ENCODE peak calls at places on chromosomes 11 and 22, in eight cellular contexts. B is stomach, M is type B pancreatic cell, G is DND-41, U is HT1080, T is psoas muscle, A is IMR-90, Y is RPMI7951. Q is an unnamed sample.

GRCh38 chr11:17479284-17480214 is 2.9 kb upstream of the ABCC8 start:
- DNase-seq in B (peak; percentile 53), M (no peak), G (peak; percentile 43), U (peak; percentile 34), T (no peak), A (no peak), Y (peak; percentile 20), Q (no peak)

GRCh38 chr11:58451585-58451984 is 9.5 kb upstream of the OR5B12 start:
- DNase-seq in B (no peak), M (no peak), G (peak; percentile 18), U (no peak), T (no peak), A (peak; percentile 6), Y (peak; percentile 43), Q (no peak)

GRCh38 chr11:128696930-128697329 is 3.1 kb downstream of the FLI1 start:
- DNase-seq in B (no peak), M (no peak), G (no peak), U (no peak), T (no peak), A (no peak), Y (no peak), Q (no peak)

GRCh38 chr11:115869780-115870431 is 365.7 kb upstream of the CADM1 start:
- DNase-seq in B (no peak), M (no peak), G (no peak), U (peak; percentile 66), T (no peak), A (peak; percentile 51), Y (peak; percentile 81), Q (no peak)

GRCh38 chr11:50155508-50155907 is 122.8 kb downstream of the OR4C45 start:
- DNase-seq in B (no peak), M (no peak), G (no peak), U (no peak), T (no peak), A (no peak), Y (no peak), Q (no peak)

GRCh38 chr11:86805873-86806310 is 5.5 kb downstream of the PRSS23 start:
- DNase-seq in B (no peak), M (no peak), G (no peak), U (peak; percentile 52), T (no peak), A (no peak), Y (no peak), Q (no peak)

GRCh38 chr22:50627452-50627913 is 469 bp downstream of the ARSA start:
- DNase-seq in B (peak; percentile 28), M (no peak), G (peak; percentile 49), U (no peak), T (no peak), A (no peak), Y (peak; percentile 13), Q (no peak)

GRCh38 chr11:44950625-44951472 is at the start of gene TP53I11:
- DNase-seq in B (peak; percentile 83), M (peak; percentile 85), G (no peak), U (no peak), T (peak; percentile 88), A (peak; percentile 60), Y (peak; percentile 62), Q (peak; percentile 71)

GRCh38 chr11:46006418-46007070 is 84.1 kb downstream of the LARGE2 start:
- DNase-seq in B (no peak), M (no peak), G (peak; percentile 28), U (peak; percentile 55), T (no peak), A (peak; percentile 84), Y (peak; percentile 62), Q (peak; percentile 32)

GRCh38 chr11:19714093-19714386 is 1.4 kb downstream of the NAV2 start:
- DNase-seq in B (no peak), M (no peak), G (no peak), U (no peak), T (no peak), A (peak; percentile 19), Y (peak; percentile 15), Q (no peak)

GRCh38 chr11:97764605-97765004 is 1256.1 kb upstream of the CNTN5 start:
- DNase-seq in B (no peak), M (no peak), G (no peak), U (no peak), T (no peak), A (no peak), Y (no peak), Q (no peak)

GRCh38 chr22:26905640-26906039 is 248.3 kb downstream of the MIAT start:
- DNase-seq in B (no peak), M (no peak), G (no peak), U (no peak), T (no peak), A (no peak), Y (no peak), Q (no peak)

GRCh38 chr11:125398994-125399638 is 96.9 kb downstream of the FEZ1 start:
- DNase-seq in B (no peak), M (no peak), G (no peak), U (no peak), T (no peak), A (no peak), Y (no peak), Q (no peak)

GRCh38 chr11:111974451-111974850 is 37.3 kb downstream of the DIXDC1 start:
- DNase-seq in B (no peak), M (no peak), G (no peak), U (no peak), T (no peak), A (no peak), Y (no peak), Q (no peak)

GRCh38 chr11:117879516-117880480 is 3.3 kb upstream of the FXYD6 start:
- DNase-seq in B (no peak), M (no peak), G (no peak), U (no peak), T (no peak), A (no peak), Y (no peak), Q (no peak)

GRCh38 chr11:44877908-44878459 is 72.7 kb downstream of the TP53I11 start:
- DNase-seq in B (no peak), M (no peak), G (no peak), U (no peak), T (no peak), A (no peak), Y (no peak), Q (no peak)

GRCh38 chr22:24894998-24895397 is 51.5 kb downstream of the LHFPL7 start:
- DNase-seq in B (peak; percentile 88), M (no peak), G (no peak), U (peak; percentile 62), T (peak; percentile 67), A (no peak), Y (peak; percentile 62), Q (peak; percentile 77)

GRCh38 chr11:78149646-78150045 is 10.2 kb upstream of the ALG8 start:
- DNase-seq in B (no peak), M (no peak), G (no peak), U (peak; percentile 39), T (no peak), A (peak; percentile 87), Y (peak; percentile 20), Q (no peak)

GRCh38 chr22:28992565-28993326 is 68.9 kb downstream of the C22orf31 start:
- DNase-seq in B (no peak), M (no peak), G (no peak), U (no peak), T (no peak), A (no peak), Y (no peak), Q (no peak)

GRCh38 chr11:105915036-105915435 is 107.0 kb downstream of the MSANTD4 start:
- DNase-seq in B (no peak), M (no peak), G (no peak), U (no peak), T (no peak), A (no peak), Y (no peak), Q (no peak)

GRCh38 chr22:32030508-32031247 is 12.4 kb upstream of the SLC5A1 start:
- DNase-seq in B (no peak), M (no peak), G (no peak), U (no peak), T (no peak), A (no peak), Y (no peak), Q (no peak)

GRCh38 chr11:72522186-72522585 is 87.9 kb upstream of the CLPB start:
- DNase-seq in B (no peak), M (no peak), G (no peak), U (no peak), T (no peak), A (no peak), Y (no peak), Q (no peak)

GRCh38 chr11:112785104-112785503 is 176.1 kb upstream of the NCAM1 start:
- DNase-seq in B (no peak), M (no peak), G (no peak), U (peak; percentile 74), T (peak; percentile 26), A (no peak), Y (peak; percentile 85), Q (no peak)

GRCh38 chr11:1699771-1700170 is 2.8 kb downstream of the KRTAP5-6 start:
- DNase-seq in B (no peak), M (no peak), G (no peak), U (no peak), T (no peak), A (no peak), Y (no peak), Q (no peak)

GRCh38 chr11:69209038-69209350 is 53.3 kb downstream of the SMIM38 start:
- DNase-seq in B (no peak), M (no peak), G (no peak), U (no peak), T (no peak), A (no peak), Y (no peak), Q (no peak)

GRCh38 chr22:28940441-28940840 is 57.1 kb downstream of the ZNRF3 start:
- DNase-seq in B (no peak), M (no peak), G (no peak), U (no peak), T (no peak), A (no peak), Y (no peak), Q (no peak)

GRCh38 chr11:119878990-119879389 is 150.0 kb upstream of the NECTIN1 start:
- DNase-seq in B (no peak), M (no peak), G (no peak), U (no peak), T (no peak), A (no peak), Y (no peak), Q (no peak)

GRCh38 chr22:24315367-24315781 is 44.7 kb downstream of the SPECC1L start:
- DNase-seq in B (no peak), M (no peak), G (no peak), U (no peak), T (no peak), A (peak; percentile 89), Y (no peak), Q (no peak)

GRCh38 chr11:126257144-126257543 is 11.6 kb downstream of the SRPRA start:
- DNase-seq in B (no peak), M (no peak), G (no peak), U (no peak), T (no peak), A (no peak), Y (no peak), Q (no peak)